ENCODE peak calls at places on chromosomes 11 and 22, in ten cellular contexts. U, S, H, M, C, R, I, N, K and X are unnamed samples.

GRCh38 chr11:108805030-108805429 is 140.2 kb downstream of the DDX10 start:
- DNase-seq in S (no peak), U (no peak), K (no peak), H (no peak), N (no peak), C (no peak), M (no peak), R (no peak), I (no peak), X (no peak)

GRCh38 chr11:73350908-73351636 is 25.1 kb upstream of the RELT start:
- DNase-seq in H (peak; percentile 46), U (peak; percentile 79), C (peak; percentile 70), R (peak; percentile 84), I (peak; percentile 72), M (peak; percentile 76), K (peak; percentile 63), N (peak; percentile 58), S (peak; percentile 79), X (peak; percentile 66)

GRCh38 chr11:127640822-127641485 is 640.4 kb upstream of the KIRREL3 start:
- DNase-seq in H (no peak), S (peak; percentile 24), U (no peak), N (no peak), M (no peak), K (no peak), I (no peak), R (peak; percentile 57), C (no peak), X (no peak)

GRCh38 chr22:31346733-31347250 is 646 bp upstream of the PATZ1 start:
- DNase-seq in I (peak; percentile 50), N (no peak), S (peak; percentile 55), K (peak; percentile 40), M (no peak), R (peak; percentile 33), U (no peak), H (peak; percentile 37), C (peak; percentile 72), X (peak; percentile 20)

GRCh38 chr11:36326524-36327419 is 30.7 kb downstream of the PRR5L start:
- DNase-seq in H (no peak), C (no peak), R (no peak), N (no peak), M (no peak), U (no peak), I (no peak), S (no peak), K (no peak), X (no peak)

GRCh38 chr11:13169709-13170108 is 107.9 kb upstream of the BMAL1 start:
- DNase-seq in R (peak; percentile 94), H (no peak), S (peak; percentile 84), M (no peak), U (no peak), C (no peak), I (peak; percentile 97), N (peak; percentile 93), K (no peak), X (no peak)

GRCh38 chr11:74849525-74850391 is 99.1 kb downstream of the XRRA1 start:
- DNase-seq in M (no peak), R (peak; percentile 84), I (peak; percentile 77), H (no peak), C (no peak), K (no peak), S (peak; percentile 62), U (no peak), N (no peak), X (no peak)

GRCh38 chr11:88552377-88553029 is 215.0 kb upstream of the CTSC start:
- DNase-seq in N (peak; percentile 69), C (peak; percentile 72), I (peak; percentile 61), K (peak; percentile 41), R (peak; percentile 55), H (peak; percentile 29), S (peak; percentile 60), M (peak; percentile 24), U (no peak), X (peak; percentile 24)

GRCh38 chr22:27032121-27032761 is 374.9 kb downstream of the MIAT start:
- DNase-seq in I (peak; percentile 2), U (peak; percentile 67), H (no peak), M (peak; percentile 80), S (no peak), N (no peak), R (no peak), C (peak; percentile 49), K (no peak), X (no peak)

GRCh38 chr22:22821340-22821739 is 66.3 kb upstream of the IGLL5 start:
- DNase-seq in N (no peak), C (no peak), K (no peak), S (no peak), M (no peak), R (no peak), I (no peak), H (no peak), U (no peak), X (no peak)

GRCh38 chr11:62545437-62546243 is 966 bp downstream of the AHNAK start:
- DNase-seq in N (peak; percentile 93), R (peak; percentile 93), I (peak; percentile 94), S (peak; percentile 88), C (peak; percentile 84), H (peak; percentile 62), M (peak; percentile 57), U (peak; percentile 59), K (peak; percentile 64), X (no peak)

GRCh38 chr22:40070701-40071100 is 75.9 kb downstream of the FAM83F start:
- DNase-seq in N (peak; percentile 10), H (no peak), M (no peak), C (peak; percentile 67), K (no peak), R (no peak), I (peak; percentile 56), U (no peak), S (no peak), X (no peak)

GRCh38 chr11:61333638-61334433 is 808 bp downstream of the TKFC start:
- DNase-seq in N (no peak), U (no peak), H (no peak), S (no peak), K (peak; percentile 11), R (no peak), I (no peak), M (no peak), C (no peak), X (no peak)

GRCh38 chr11:62573006-62573591 is 592 bp downstream of the EEF1G start:
- DNase-seq in S (no peak), U (no peak), C (peak; percentile 44), N (no peak), I (peak; percentile 42), H (no peak), R (no peak), M (no peak), K (peak; percentile 36), X (peak; percentile 25)

GRCh38 chr11:201936-202335 is 5.3 kb downstream of the BET1L start:
- DNase-seq in S (no peak), R (no peak), K (peak; percentile 2), H (no peak), U (no peak), M (no peak), N (no peak), C (no peak), I (no peak), X (no peak)

GRCh38 chr11:95715777-95716241 is 73.8 kb downstream of the FAM76B start:
- DNase-seq in R (no peak), H (no peak), M (peak; percentile 79), S (peak; percentile 24), C (no peak), N (peak; percentile 70), U (no peak), K (peak; percentile 68), I (no peak), X (no peak)

GRCh38 chr11:44032304-44033085 is 15.3 kb upstream of the ACCSL start:
- DNase-seq in C (peak; percentile 65), S (peak; percentile 25), M (peak; percentile 63), R (peak; percentile 72), K (no peak), N (no peak), H (no peak), U (no peak), I (peak; percentile 65), X (no peak)

GRCh38 chr11:120835601-120836228 is 188.2 kb upstream of the TBCEL start:
- DNase-seq in S (no peak), H (no peak), N (no peak), R (peak; percentile 12), M (no peak), C (no peak), K (peak; percentile 31), U (no peak), I (no peak), X (no peak)

GRCh38 chr22:39917091-39917703 is 16.3 kb downstream of the GRAP2 start:
- DNase-seq in R (no peak), U (no peak), S (no peak), C (no peak), I (no peak), N (no peak), M (no peak), K (no peak), H (no peak), X (no peak)

GRCh38 chr11:27699926-27700350 is 317 bp downstream of the BDNF start:
- DNase-seq in R (no peak), S (peak; percentile 44), N (no peak), K (no peak), U (no peak), M (no peak), I (no peak), C (no peak), H (no peak), X (no peak)

GRCh38 chr11:108206969-108207682 is 15.3 kb downstream of the NPAT start:
- DNase-seq in U (no peak), C (no peak), N (no peak), M (no peak), R (no peak), H (no peak), S (no peak), K (no peak), I (no peak), X (no peak)

GRCh38 chr11:34621876-34622275 is 983 bp downstream of the EHF start:
- DNase-seq in R (no peak), I (no peak), U (no peak), K (no peak), H (no peak), C (no peak), N (no peak), M (peak; percentile 32), S (peak; percentile 33), X (no peak)